ENCODE peak calls at places on chromosomes 3 and 15, in eight cellular contexts. F is fibroblast of pulmonary artery, H is AG04450, A is progenitor cell of endocrine pancreas, S is breast epithelium, J is pancreas, K is GM20000, E is neural progenitor cell. Q is an unnamed sample.

GRCh38 chr3:31534036-31534435 is 1.3 kb downstream of the STT3B start:
- DNase-seq in F (peak; percentile 20), H (no peak), A (no peak), S (no peak), J (no peak), K (no peak), E (no peak), Q (no peak)

GRCh38 chr3:15450611-15451467 is 23.4 kb downstream of the EAF1 start:
- DNase-seq in F (no peak), H (no peak), A (no peak), S (no peak), J (no peak), K (no peak), E (no peak), Q (no peak)

GRCh38 chr3:11582123-11582968 is 61.4 kb downstream of the VGLL4 start:
- DNase-seq in F (peak; percentile 92), H (peak; percentile 75), A (no peak), S (peak; percentile 78), J (peak; percentile 70), K (no peak), E (peak; percentile 65), Q (no peak)

GRCh38 chr3:131349946-131350347 is 31.6 kb upstream of the NUDT16 start:
- DNase-seq in F (peak; percentile 48), H (peak; percentile 24), A (no peak), S (no peak), J (no peak), K (no peak), E (no peak), Q (peak; percentile 56)

GRCh38 chr3:168081171-168081771 is 14.5 kb downstream of the GOLIM4 start:
- DNase-seq in F (no peak), H (no peak), A (no peak), S (no peak), J (no peak), K (no peak), E (no peak), Q (no peak)

GRCh38 chr3:188914556-188914955 is 257.2 kb upstream of the TPRG1 start:
- DNase-seq in F (peak; percentile 70), H (no peak), A (no peak), S (no peak), J (no peak), K (no peak), E (no peak), Q (no peak)

GRCh38 chr3:54056521-54056920 is 65.8 kb upstream of the CACNA2D3 start:
- DNase-seq in F (peak; percentile 32), H (no peak), A (no peak), S (no peak), J (no peak), K (no peak), E (no peak), Q (no peak)

GRCh38 chr3:111915905-111916304 is 56.8 kb downstream of the PHLDB2 start:
- DNase-seq in F (peak; percentile 44), H (no peak), A (no peak), S (no peak), J (no peak), K (no peak), E (peak; percentile 62), Q (no peak)

GRCh38 chr15:55799287-55800212 is 56.6 kb upstream of the PRTG start:
- DNase-seq in F (peak; percentile 70), H (no peak), A (peak; percentile 62), S (no peak), J (peak; percentile 14), K (peak; percentile 59), E (peak; percentile 80), Q (no peak)

DNA sequence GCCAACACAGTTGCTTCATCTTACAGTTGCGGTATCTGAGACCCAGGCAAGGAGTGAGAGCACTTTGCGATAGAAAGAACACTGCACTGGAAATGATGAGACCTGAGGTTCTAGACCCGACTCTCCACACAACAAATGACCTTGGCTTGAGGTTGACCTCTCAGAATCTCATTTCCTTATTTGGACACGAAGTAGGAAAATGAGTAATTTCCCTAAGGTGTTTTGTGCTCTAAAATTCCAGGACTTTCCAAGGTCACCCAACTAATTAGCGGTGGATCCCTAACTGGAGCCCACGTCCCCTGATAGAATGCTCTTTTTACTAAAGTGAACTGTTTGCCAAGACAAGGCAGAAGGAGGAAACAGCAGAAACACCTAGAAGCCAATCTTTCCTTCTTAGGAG is 26.7 kb upstream of the FBN1 start:
- DNase-seq in F (no peak), H (no peak), A (no peak), S (no peak), J (no peak), K (no peak), E (no peak), Q (no peak)
- TF ChIP-seq CTCF in F (no peak), H (no peak), A (no peak), S (no peak), J (no peak), K (no peak), E (no peak), Q (no peak)

GRCh38 chr3:173785004-173785403 is 387.5 kb downstream of the NLGN1 start:
- DNase-seq in F (no peak), H (no peak), A (no peak), S (no peak), J (no peak), K (no peak), E (peak; percentile 67), Q (no peak)
- TF ChIP-seq CTCF in F (no peak), H (no peak), A (no peak), S (no peak), J (no peak), K (no peak), E (peak; percentile 33), Q (no peak)

GRCh38 chr3:187360087-187360486 is 8.1 kb upstream of the RTP4 start:
- DNase-seq in F (no peak), H (no peak), A (no peak), S (no peak), J (no peak), K (no peak), E (peak; percentile 61), Q (no peak)
- TF ChIP-seq CTCF in F (no peak), H (no peak), A (no peak), S (no peak), J (no peak), K (no peak), E (no peak), Q (no peak)

DNA sequence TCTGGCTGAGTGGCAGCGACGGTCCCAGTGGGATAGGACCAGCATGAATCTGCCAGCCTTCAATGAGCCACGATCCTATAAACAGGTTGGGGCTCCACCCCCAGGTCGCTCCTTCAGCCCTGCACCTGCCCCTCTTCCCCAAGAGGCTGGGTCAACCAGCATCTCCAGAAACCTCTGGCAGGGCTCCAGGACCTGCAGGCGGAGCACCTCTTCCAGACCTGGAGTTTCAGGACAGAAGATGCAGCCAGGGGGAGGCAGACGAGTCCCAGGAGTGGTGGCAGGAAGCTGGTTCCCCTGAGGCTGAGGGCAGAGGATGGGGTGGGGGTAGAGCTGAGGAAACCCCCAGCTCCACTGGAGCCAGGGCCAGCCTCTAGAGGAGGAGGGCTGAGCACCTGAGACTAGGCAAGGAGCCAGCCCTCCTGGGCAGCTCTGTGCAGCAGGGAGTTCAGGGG is at the start of gene PLA2G4D:
- DNase-seq in F (no peak), H (no peak), A (no peak), S (no peak), J (no peak), K (no peak), E (no peak), Q (no peak)
- TF ChIP-seq CTCF in F (no peak), H (no peak), A (no peak), S (no peak), J (no peak), K (no peak), E (no peak), Q (no peak)

GRCh38 chr3:58331593-58332152 is 1.0 kb upstream of the PXK start:
- DNase-seq in F (no peak), H (no peak), A (no peak), S (no peak), J (no peak), K (no peak), E (no peak), Q (no peak)

GRCh38 chr3:58334013-58334321 is 1.3 kb downstream of the PXK start:
- DNase-seq in F (no peak), H (no peak), A (no peak), S (no peak), J (no peak), K (no peak), E (peak; percentile 34), Q (no peak)

GRCh38 chr3:58335432-58335947 is 2.8 kb downstream of the PXK start:
- DNase-seq in F (no peak), H (no peak), A (no peak), S (no peak), J (no peak), K (no peak), E (no peak), Q (no peak)

GRCh38 chr3:58332575-58333179 is at the start of gene PXK:
- DNase-seq in F (peak; percentile 81), H (no peak), A (peak; percentile 58), S (peak; percentile 70), J (peak; percentile 81), K (peak; percentile 92), E (peak; percentile 87), Q (no peak)

DNA sequence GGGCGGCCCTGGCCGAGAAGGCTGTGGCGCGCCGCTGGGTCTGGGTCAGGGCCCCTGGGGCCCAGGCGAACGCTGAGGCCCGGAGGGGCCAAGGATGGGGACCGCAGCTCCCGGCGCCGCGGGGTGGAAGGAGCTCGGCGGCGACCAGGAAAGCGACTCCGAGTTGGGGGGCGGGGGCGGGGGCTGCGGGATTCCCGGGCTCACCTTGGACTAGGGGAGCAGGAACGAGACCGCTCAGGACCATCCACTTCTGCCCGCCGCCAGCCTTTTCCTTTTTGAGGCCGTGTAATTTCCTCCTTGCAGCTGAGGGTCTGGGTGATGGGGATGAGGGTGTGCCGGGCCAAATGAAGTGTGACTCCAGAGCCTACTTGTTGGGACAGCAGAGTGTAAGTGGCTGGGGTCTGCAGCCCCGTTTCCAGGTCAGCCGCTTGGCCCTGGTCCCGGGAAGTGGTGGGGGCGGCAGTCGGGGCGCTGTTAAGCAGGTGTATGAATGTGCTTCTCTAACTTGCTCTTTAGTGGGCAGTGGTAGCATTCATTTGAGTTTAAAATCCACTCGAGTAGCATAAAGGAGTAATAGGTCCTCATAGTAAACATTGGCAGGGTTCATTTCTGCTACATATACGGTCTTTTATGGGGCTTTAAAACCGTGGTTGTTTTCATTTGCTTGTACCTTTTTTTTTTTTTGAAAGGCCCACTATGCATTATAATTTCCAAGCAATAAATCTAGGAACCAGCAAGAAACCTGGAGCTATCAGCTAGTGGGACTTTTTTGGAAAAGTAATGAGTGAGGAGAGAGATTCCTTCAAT is 717 bp downstream of the PXK start:
- DNase-seq in F (peak; percentile 39), H (no peak), A (no peak), S (no peak), J (peak; percentile 36), K (peak; percentile 80), E (peak; percentile 55), Q (no peak)
- TF ChIP-seq CTCF in F (peak; percentile 13), H (peak; percentile 7), A (no peak), S (no peak), J (no peak), K (peak; percentile 32), E (no peak), Q (no peak)

GRCh38 chr3:171614318-171614967 is 154.2 kb upstream of the TNIK start:
- DNase-seq in F (peak; percentile 58), H (no peak), A (no peak), S (no peak), J (peak; percentile 12), K (peak; percentile 49), E (peak; percentile 67), Q (no peak)
- TF ChIP-seq CTCF in F (peak; percentile 80), H (peak; percentile 76), A (peak; percentile 63), S (peak; percentile 19), J (no peak), K (peak; percentile 68), E (peak; percentile 85), Q (peak; percentile 44)

Q was measured in AG04449.